ENCODE peak calls at places on chromosomes 6 and 20, in four cellular contexts. F is fibroblast of mammary gland, O is left cardiac atrium, M is Caco-2. D is an unnamed sample.
A peak's percentile ranks its signal among the peaks of the same experiment; 100 is the strongest.

GRCh38 chr6:101397199-101397598 is 3.7 kb downstream of the GRIK2 start:
- DNase-seq in M (no peak), F (peak; percentile 50), O (no peak), D (no peak)

GRCh38 chr6:129672883-129673631 is 36.9 kb downstream of the ARHGAP18 start:
- DNase-seq in F (peak; percentile 77), O (no peak), M (no peak), D (no peak)

GRCh38 chr6:79869184-79869583 is 78.2 kb downstream of the ELOVL4 start:
- DNase-seq in M (no peak), F (no peak), O (no peak), D (no peak)

GRCh38 chr6:84166395-84166794 is 61.0 kb downstream of the CEP162 start:
- DNase-seq in F (no peak), O (no peak), M (no peak), D (no peak)

GRCh38 chr20:38725959-38726848 is 1.9 kb downstream of the SLC32A1 start:
- DNase-seq in F (peak; percentile 37), O (peak; percentile 50), M (peak; percentile 79), D (peak; percentile 89)

GRCh38 chr20:41575412-41575811 is 42.8 kb downstream of the CHD6 start:
- DNase-seq in F (no peak), M (no peak), O (no peak), D (no peak)

GRCh38 chr6:149933461-149933860 is 8.4 kb upstream of the ULBP2 start:
- DNase-seq in O (no peak), M (no peak), F (no peak), D (no peak)

GRCh38 chr6:27092316-27092692 is 155.2 kb upstream of the PRSS16 start:
- DNase-seq in M (no peak), F (peak; percentile 11), O (no peak), D (no peak)

GRCh38 chr6:25366785-25367657 is 87.8 kb downstream of the CARMIL1 start:
- DNase-seq in F (peak; percentile 18), M (no peak), O (no peak), D (no peak)

GRCh38 chr20:45288860-45289259 is 17.8 kb upstream of the RBPJL start:
- DNase-seq in M (no peak), O (no peak), F (no peak), D (no peak)

GRCh38 chr20:40307937-40308478 is 381.0 kb downstream of the MAFB start:
- DNase-seq in O (no peak), F (no peak), M (no peak), D (no peak)

GRCh38 chr6:4388675-4389074 is 253.3 kb upstream of the ECI2 start:
- DNase-seq in O (no peak), M (no peak), F (no peak), D (no peak)

GRCh38 chr6:51644426-51644825 is 443.0 kb downstream of the PKHD1 start:
- DNase-seq in O (no peak), M (no peak), F (no peak), D (no peak)

GRCh38 chr6:169864148-169865030 is 113.0 kb downstream of the ERMARD start:
- DNase-seq in O (no peak), F (no peak), M (no peak), D (no peak)

GRCh38 chr6:151063339-151063738 is 176.4 kb upstream of the AKAP12 start:
- DNase-seq in M (no peak), O (no peak), F (peak; percentile 92), D (no peak)

GRCh38 chr6:156948807-156949206 is 171.6 kb downstream of the ARID1B start:
- DNase-seq in M (no peak), F (peak; percentile 82), O (no peak), D (no peak)

GRCh38 chr6:53795702-53796450 is 1.1 kb downstream of the LRRC1 start:
- DNase-seq in F (no peak), M (peak; percentile 59), O (peak; percentile 50), D (no peak)

GRCh38 chr6:87820343-87820984 is 118.4 kb upstream of the AKIRIN2 start:
- DNase-seq in O (no peak), F (no peak), M (no peak), D (no peak)

GRCh38 chr6:42929928-42930360 is 664 bp downstream of the CNPY3 start:
- DNase-seq in F (peak; percentile 83), O (peak; percentile 32), M (peak; percentile 47), D (no peak)

GRCh38 chr6:2514965-2515543 is 235.7 kb downstream of the MYLK4 start:
- DNase-seq in M (peak; percentile 96), O (peak; percentile 47), F (no peak), D (peak; percentile 20)

GRCh38 chr6:113437571-113437970 is 419.6 kb upstream of the MARCKS start:
- DNase-seq in O (no peak), F (no peak), M (no peak), D (no peak)

GRCh38 chr6:143742070-143742954 is 64.5 kb downstream of the PHACTR2 start:
- DNase-seq in O (no peak), F (peak; percentile 24), M (no peak), D (no peak)

GRCh38 chr6:51675020-51675419 is 412.4 kb downstream of the PKHD1 start:
- DNase-seq in O (no peak), F (no peak), M (no peak), D (no peak)

GRCh38 chr6:90548001-90548400 is 38.9 kb downstream of the MAP3K7 start:
- DNase-seq in F (no peak), M (no peak), O (no peak), D (no peak)

GRCh38 chr6:8392569-8392968 is 42.8 kb downstream of the SLC35B3 start:
- DNase-seq in F (no peak), O (no peak), M (peak; percentile 60), D (no peak)

GRCh38 chr6:102742033-102742432 is 1348.5 kb downstream of the GRIK2 start:
- DNase-seq in M (no peak), F (no peak), O (no peak), D (no peak)

GRCh38 chr6:158039571-158040050 is 57.9 kb downstream of the SYNJ2 start:
- DNase-seq in F (peak; percentile 59), O (peak; percentile 44), M (no peak), D (no peak)

GRCh38 chr20:37564388-37565133 is 36.9 kb upstream of the BLCAP start:
- DNase-seq in O (peak; percentile 56), M (peak; percentile 62), F (peak; percentile 5), D (peak; percentile 66)

GRCh38 chr6:39048481-39049399 is at the start of gene GLP1R:
- DNase-seq in M (no peak), O (no peak), F (no peak), D (no peak)

GRCh38 chr20:43725666-43726065 is 1.1 kb downstream of the GTSF1L start:
- DNase-seq in M (no peak), F (no peak), O (no peak), D (no peak)

GRCh38 chr6:122669418-122669817 is 59.2 kb downstream of the PKIB start:
- DNase-seq in O (no peak), M (no peak), F (no peak), D (no peak)

GRCh38 chr6:143510991-143511891 is at the start of gene FUCA2:
- DNase-seq in O (peak; percentile 95), M (peak; percentile 91), F (peak; percentile 93), D (peak; percentile 66)

GRCh38 chr6:90811596-90812226 is 224.8 kb upstream of the MAP3K7 start:
- DNase-seq in M (no peak), O (no peak), F (no peak), D (no peak)

D was measured in HuH-7.5.